ENCODE peak calls at places on chromosomes 2 and 18, in nine cellular contexts. One of them, this sample, is unnamed.

GRCh38 chr2:104385743-104386142 is 468.2 kb upstream of the POU3F3 start:
- DNase-seq in endothelial cell: no peak
- DNase-seq in astrocyte of the spinal cord: no peak
- DNase-seq in tibial nerve: no peak
- DNase-seq in cardiac fibroblast: no peak
- DNase-seq in coronary artery: no peak
- DNase-seq in AG04449: no peak
- DNase-seq in HL-60: no peak
- DNase-seq in gastrocnemius medialis: no peak
- DNase-seq in this sample: no peak

GRCh38 chr2:144479138-144479537 is 40.8 kb downstream of the ZEB2 start:
- DNase-seq in endothelial cell: no peak
- DNase-seq in astrocyte of the spinal cord: peak; percentile 55
- DNase-seq in tibial nerve: no peak
- DNase-seq in cardiac fibroblast: peak; percentile 61
- DNase-seq in coronary artery: no peak
- DNase-seq in AG04449: no peak
- DNase-seq in HL-60: no peak
- DNase-seq in gastrocnemius medialis: no peak
- DNase-seq in this sample: no peak

GRCh38 chr18:3923750-3924149 is 473.8 kb downstream of the TGIF1 start:
- DNase-seq in endothelial cell: no peak
- DNase-seq in astrocyte of the spinal cord: peak; percentile 64
- DNase-seq in tibial nerve: no peak
- DNase-seq in cardiac fibroblast: peak; percentile 25
- DNase-seq in coronary artery: no peak
- DNase-seq in AG04449: peak; percentile 75
- DNase-seq in HL-60: no peak
- DNase-seq in gastrocnemius medialis: no peak
- DNase-seq in this sample: no peak

GRCh38 chr18:55751476-55751875 is 163.5 kb upstream of the TCF4 start:
- DNase-seq in endothelial cell: no peak
- DNase-seq in astrocyte of the spinal cord: no peak
- DNase-seq in tibial nerve: no peak
- DNase-seq in cardiac fibroblast: no peak
- DNase-seq in coronary artery: no peak
- DNase-seq in AG04449: no peak
- DNase-seq in HL-60: no peak
- DNase-seq in gastrocnemius medialis: no peak
- DNase-seq in this sample: no peak

GRCh38 chr18:778194-779007 is 33.6 kb downstream of the YES1 start:
- DNase-seq in endothelial cell: no peak
- DNase-seq in astrocyte of the spinal cord: peak; percentile 45
- DNase-seq in tibial nerve: no peak
- DNase-seq in cardiac fibroblast: peak; percentile 45
- DNase-seq in coronary artery: no peak
- DNase-seq in AG04449: no peak
- DNase-seq in HL-60: no peak
- DNase-seq in gastrocnemius medialis: no peak
- DNase-seq in this sample: no peak

GRCh38 chr2:8677646-8678592 is 3.9 kb upstream of the ID2 start:
- DNase-seq in endothelial cell: peak; percentile 39
- DNase-seq in astrocyte of the spinal cord: peak; percentile 72
- DNase-seq in tibial nerve: peak; percentile 21
- DNase-seq in cardiac fibroblast: peak; percentile 76
- DNase-seq in coronary artery: peak; percentile 87
- DNase-seq in AG04449: no peak
- DNase-seq in HL-60: no peak
- DNase-seq in gastrocnemius medialis: peak; percentile 50
- DNase-seq in this sample: no peak

GRCh38 chr2:99880148-99880983 is 262.0 kb downstream of the AFF3 start:
- DNase-seq in endothelial cell: no peak
- DNase-seq in astrocyte of the spinal cord: peak; percentile 91
- DNase-seq in tibial nerve: no peak
- DNase-seq in cardiac fibroblast: peak; percentile 36
- DNase-seq in coronary artery: no peak
- DNase-seq in AG04449: peak; percentile 85
- DNase-seq in HL-60: no peak
- DNase-seq in gastrocnemius medialis: no peak
- DNase-seq in this sample: no peak

GRCh38 chr2:203936535-203936934 is at the start of gene ICOS:
- DNase-seq in endothelial cell: no peak
- DNase-seq in astrocyte of the spinal cord: no peak
- DNase-seq in tibial nerve: no peak
- DNase-seq in cardiac fibroblast: no peak
- DNase-seq in coronary artery: no peak
- DNase-seq in AG04449: no peak
- DNase-seq in HL-60: no peak
- DNase-seq in gastrocnemius medialis: no peak
- DNase-seq in this sample: no peak

GRCh38 chr2:197674546-197674945 is 841 bp downstream of the RFTN2 start:
- DNase-seq in endothelial cell: no peak
- DNase-seq in astrocyte of the spinal cord: no peak
- DNase-seq in tibial nerve: no peak
- DNase-seq in cardiac fibroblast: peak; percentile 36
- DNase-seq in coronary artery: no peak
- DNase-seq in AG04449: no peak
- DNase-seq in HL-60: no peak
- DNase-seq in gastrocnemius medialis: no peak
- DNase-seq in this sample: no peak

GRCh38 chr2:118061135-118061955 is 26.9 kb upstream of the INSIG2 start:
- DNase-seq in endothelial cell: peak; percentile 26
- DNase-seq in astrocyte of the spinal cord: peak; percentile 67
- DNase-seq in tibial nerve: peak; percentile 43
- DNase-seq in cardiac fibroblast: peak; percentile 80
- DNase-seq in coronary artery: no peak
- DNase-seq in AG04449: no peak
- DNase-seq in HL-60: peak; percentile 76
- DNase-seq in gastrocnemius medialis: peak; percentile 33
- DNase-seq in this sample: no peak

GRCh38 chr2:45891719-45892118 is 240.2 kb downstream of the PRKCE start:
- DNase-seq in endothelial cell: no peak
- DNase-seq in astrocyte of the spinal cord: no peak
- DNase-seq in tibial nerve: no peak
- DNase-seq in cardiac fibroblast: no peak
- DNase-seq in coronary artery: no peak
- DNase-seq in AG04449: no peak
- DNase-seq in HL-60: no peak
- DNase-seq in gastrocnemius medialis: no peak
- DNase-seq in this sample: no peak

GRCh38 chr2:54962935-54963334 is 87.3 kb downstream of the RTN4 start:
- DNase-seq in endothelial cell: no peak
- DNase-seq in astrocyte of the spinal cord: no peak
- DNase-seq in tibial nerve: no peak
- DNase-seq in cardiac fibroblast: no peak
- DNase-seq in coronary artery: no peak
- DNase-seq in AG04449: no peak
- DNase-seq in HL-60: no peak
- DNase-seq in gastrocnemius medialis: no peak
- DNase-seq in this sample: no peak

GRCh38 chr18:4181882-4182568 is 273.1 kb downstream of the DLGAP1 start:
- DNase-seq in endothelial cell: peak; percentile 4
- DNase-seq in astrocyte of the spinal cord: no peak
- DNase-seq in tibial nerve: no peak
- DNase-seq in cardiac fibroblast: no peak
- DNase-seq in coronary artery: no peak
- DNase-seq in AG04449: no peak
- DNase-seq in HL-60: no peak
- DNase-seq in gastrocnemius medialis: no peak
- DNase-seq in this sample: no peak

GRCh38 chr2:206296128-206296527 is 21.7 kb downstream of the ZDBF2 start:
- DNase-seq in endothelial cell: no peak
- DNase-seq in astrocyte of the spinal cord: no peak
- DNase-seq in tibial nerve: no peak
- DNase-seq in cardiac fibroblast: peak; percentile 23
- DNase-seq in coronary artery: no peak
- DNase-seq in AG04449: no peak
- DNase-seq in HL-60: no peak
- DNase-seq in gastrocnemius medialis: no peak
- DNase-seq in this sample: no peak

GRCh38 chr18:48832961-48833700 is 117.6 kb downstream of the SMAD7 start:
- DNase-seq in endothelial cell: no peak
- DNase-seq in astrocyte of the spinal cord: peak; percentile 86
- DNase-seq in tibial nerve: no peak
- DNase-seq in cardiac fibroblast: peak; percentile 81
- DNase-seq in coronary artery: peak; percentile 78
- DNase-seq in AG04449: no peak
- DNase-seq in HL-60: peak; percentile 73
- DNase-seq in gastrocnemius medialis: peak; percentile 13
- DNase-seq in this sample: peak; percentile 21

GRCh38 chr2:175244697-175245096 is 63.2 kb upstream of the ATP5MC3 start:
- DNase-seq in endothelial cell: no peak
- DNase-seq in astrocyte of the spinal cord: no peak
- DNase-seq in tibial nerve: no peak
- DNase-seq in cardiac fibroblast: no peak
- DNase-seq in coronary artery: no peak
- DNase-seq in AG04449: no peak
- DNase-seq in HL-60: no peak
- DNase-seq in gastrocnemius medialis: no peak
- DNase-seq in this sample: no peak

GRCh38 chr18:40157120-40157519 is 1797.9 kb upstream of the PIK3C3 start:
- DNase-seq in endothelial cell: no peak
- DNase-seq in astrocyte of the spinal cord: no peak
- DNase-seq in tibial nerve: no peak
- DNase-seq in cardiac fibroblast: no peak
- DNase-seq in coronary artery: no peak
- DNase-seq in AG04449: no peak
- DNase-seq in HL-60: no peak
- DNase-seq in gastrocnemius medialis: no peak
- DNase-seq in this sample: no peak

GRCh38 chr18:40159141-40160017 is 1795.7 kb upstream of the PIK3C3 start:
- DNase-seq in endothelial cell: peak; percentile 5
- DNase-seq in astrocyte of the spinal cord: peak; percentile 61
- DNase-seq in tibial nerve: no peak
- DNase-seq in cardiac fibroblast: peak; percentile 70
- DNase-seq in coronary artery: no peak
- DNase-seq in AG04449: no peak
- DNase-seq in HL-60: peak; percentile 2
- DNase-seq in gastrocnemius medialis: no peak
- DNase-seq in this sample: no peak
- TF ChIP-seq CTCF in endothelial cell: peak; percentile 44
- TF ChIP-seq CTCF in astrocyte of the spinal cord: peak; percentile 72
- TF ChIP-seq CTCF in tibial nerve: peak; percentile 41
- TF ChIP-seq CTCF in cardiac fibroblast: peak; percentile 62
- TF ChIP-seq CTCF in coronary artery: no peak
- TF ChIP-seq CTCF in AG04449: peak; percentile 38
- TF ChIP-seq CTCF in HL-60: peak; percentile 39
- TF ChIP-seq CTCF in gastrocnemius medialis: no peak
- TF ChIP-seq CTCF in this sample: no peak

GRCh38 chr2:10700078-10700803 is 10.5 kb upstream of the NOL10 start:
- DNase-seq in endothelial cell: no peak
- DNase-seq in astrocyte of the spinal cord: no peak
- DNase-seq in tibial nerve: no peak
- DNase-seq in cardiac fibroblast: no peak
- DNase-seq in coronary artery: no peak
- DNase-seq in AG04449: no peak
- DNase-seq in HL-60: no peak
- DNase-seq in gastrocnemius medialis: no peak
- DNase-seq in this sample: no peak

GRCh38 chr2:10709290-10709939 is 12.0 kb upstream of the ATP6V1C2 start:
- DNase-seq in endothelial cell: peak; percentile 41
- DNase-seq in astrocyte of the spinal cord: no peak
- DNase-seq in tibial nerve: no peak
- DNase-seq in cardiac fibroblast: peak; percentile 42
- DNase-seq in coronary artery: no peak
- DNase-seq in AG04449: no peak
- DNase-seq in HL-60: no peak
- DNase-seq in gastrocnemius medialis: no peak
- DNase-seq in this sample: no peak

GRCh38 chr2:10707831-10708230 is 13.6 kb upstream of the ATP6V1C2 start:
- DNase-seq in endothelial cell: no peak
- DNase-seq in astrocyte of the spinal cord: no peak
- DNase-seq in tibial nerve: no peak
- DNase-seq in cardiac fibroblast: no peak
- DNase-seq in coronary artery: no peak
- DNase-seq in AG04449: no peak
- DNase-seq in HL-60: no peak
- DNase-seq in gastrocnemius medialis: no peak
- DNase-seq in this sample: no peak

GRCh38 chr2:10706033-10706432 is 15.4 kb upstream of the ATP6V1C2 start:
- DNase-seq in endothelial cell: no peak
- DNase-seq in astrocyte of the spinal cord: no peak
- DNase-seq in tibial nerve: no peak
- DNase-seq in cardiac fibroblast: no peak
- DNase-seq in coronary artery: no peak
- DNase-seq in AG04449: no peak
- DNase-seq in HL-60: no peak
- DNase-seq in gastrocnemius medialis: no peak
- DNase-seq in this sample: no peak

DNA sequence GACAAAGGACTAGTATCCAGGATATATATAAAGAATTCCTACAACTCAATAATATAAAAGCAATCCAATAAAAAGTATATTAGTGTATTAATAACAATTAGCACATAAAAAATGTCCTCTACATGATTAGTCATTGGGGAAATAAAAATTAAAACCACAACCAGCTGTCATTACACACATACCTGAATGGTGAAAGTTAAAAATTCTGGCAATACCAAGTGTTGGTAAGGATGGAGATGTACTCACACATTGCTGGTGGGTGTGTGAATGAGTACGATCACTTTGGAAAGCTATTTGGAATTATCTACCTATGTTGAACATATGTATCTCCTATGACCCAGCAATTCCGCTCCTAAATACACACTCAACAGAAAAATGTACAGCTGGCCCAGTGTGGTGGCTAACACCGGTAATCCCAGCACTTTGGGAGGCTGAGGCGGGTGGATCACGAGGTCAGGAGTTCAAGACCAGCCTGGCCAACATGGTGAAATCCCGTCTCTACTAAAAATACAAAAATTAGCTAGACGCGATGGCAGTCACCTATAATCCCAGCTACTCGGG is 14.3 kb upstream of the NOL10 start:
- DNase-seq in endothelial cell: no peak
- DNase-seq in astrocyte of the spinal cord: no peak
- DNase-seq in tibial nerve: no peak
- DNase-seq in cardiac fibroblast: no peak
- DNase-seq in coronary artery: no peak
- DNase-seq in AG04449: no peak
- DNase-seq in HL-60: no peak
- DNase-seq in gastrocnemius medialis: no peak
- DNase-seq in this sample: no peak
- TF ChIP-seq CTCF in endothelial cell: no peak
- TF ChIP-seq CTCF in astrocyte of the spinal cord: no peak
- TF ChIP-seq CTCF in tibial nerve: no peak
- TF ChIP-seq CTCF in cardiac fibroblast: no peak
- TF ChIP-seq CTCF in coronary artery: no peak
- TF ChIP-seq CTCF in AG04449: no peak
- TF ChIP-seq CTCF in HL-60: no peak
- TF ChIP-seq CTCF in gastrocnemius medialis: no peak
- TF ChIP-seq CTCF in this sample: no peak

GRCh38 chr2:201344663-201345366 is 12.3 kb downstream of the FLACC1 start:
- DNase-seq in endothelial cell: no peak
- DNase-seq in astrocyte of the spinal cord: no peak
- DNase-seq in tibial nerve: no peak
- DNase-seq in cardiac fibroblast: no peak
- DNase-seq in coronary artery: no peak
- DNase-seq in AG04449: no peak
- DNase-seq in HL-60: no peak
- DNase-seq in gastrocnemius medialis: no peak
- DNase-seq in this sample: no peak
- TF ChIP-seq CTCF in endothelial cell: no peak
- TF ChIP-seq CTCF in astrocyte of the spinal cord: no peak
- TF ChIP-seq CTCF in tibial nerve: no peak
- TF ChIP-seq CTCF in cardiac fibroblast: no peak
- TF ChIP-seq CTCF in coronary artery: no peak
- TF ChIP-seq CTCF in AG04449: no peak
- TF ChIP-seq CTCF in HL-60: no peak
- TF ChIP-seq CTCF in gastrocnemius medialis: no peak
- TF ChIP-seq CTCF in this sample: no peak

GRCh38 chr18:38243291-38243690 is 677.7 kb upstream of the CELF4 start:
- DNase-seq in endothelial cell: no peak
- DNase-seq in astrocyte of the spinal cord: no peak
- DNase-seq in tibial nerve: no peak
- DNase-seq in cardiac fibroblast: no peak
- DNase-seq in coronary artery: no peak
- DNase-seq in AG04449: no peak
- DNase-seq in HL-60: no peak
- DNase-seq in gastrocnemius medialis: no peak
- DNase-seq in this sample: no peak
- TF ChIP-seq CTCF in endothelial cell: no peak
- TF ChIP-seq CTCF in astrocyte of the spinal cord: no peak
- TF ChIP-seq CTCF in tibial nerve: no peak
- TF ChIP-seq CTCF in cardiac fibroblast: no peak
- TF ChIP-seq CTCF in coronary artery: no peak
- TF ChIP-seq CTCF in AG04449: no peak
- TF ChIP-seq CTCF in HL-60: no peak
- TF ChIP-seq CTCF in gastrocnemius medialis: no peak
- TF ChIP-seq CTCF in this sample: no peak

This sample was measured in omental fat pad.